ENCODE peak calls at places on chromosomes 1 and 21, in six cellular contexts. One of them, this sample, is unnamed.

GRCh38 chr1:118151312-118151937 is 33.6 kb downstream of the SPAG17 start:
- DNase-seq in Caco-2: peak
- DNase-seq in lower leg skin: no peak
- DNase-seq in uterus: peak
- DNase-seq in astrocyte of the spinal cord: peak
- DNase-seq in GM06990: peak
- DNase-seq in this sample: peak

GRCh38 chr1:11059166-11059989 is 440 bp downstream of the SRM start:
- DNase-seq in Caco-2: peak
- DNase-seq in lower leg skin: no peak
- DNase-seq in uterus: peak
- DNase-seq in astrocyte of the spinal cord: no peak
- DNase-seq in GM06990: no peak
- DNase-seq in this sample: no peak

GRCh38 chr1:169381162-169381561 is 13.2 kb downstream of the BLZF1 start:
- DNase-seq in Caco-2: no peak
- DNase-seq in lower leg skin: no peak
- DNase-seq in uterus: no peak
- DNase-seq in astrocyte of the spinal cord: no peak
- DNase-seq in GM06990: no peak
- DNase-seq in this sample: no peak

GRCh38 chr1:167683641-167684502 is 37.9 kb upstream of the MPZL1 start:
- DNase-seq in Caco-2: no peak
- DNase-seq in lower leg skin: no peak
- DNase-seq in uterus: no peak
- DNase-seq in astrocyte of the spinal cord: peak
- DNase-seq in GM06990: no peak
- DNase-seq in this sample: peak

GRCh38 chr1:231163831-231164427 is 2.1 kb downstream of the TRIM67 start:
- DNase-seq in Caco-2: no peak
- DNase-seq in lower leg skin: no peak
- DNase-seq in uterus: no peak
- DNase-seq in astrocyte of the spinal cord: no peak
- DNase-seq in GM06990: no peak
- DNase-seq in this sample: no peak

GRCh38 chr1:24929091-24929875 is 793 bp downstream of the RUNX3 start:
- DNase-seq in Caco-2: peak
- DNase-seq in lower leg skin: no peak
- DNase-seq in uterus: no peak
- DNase-seq in astrocyte of the spinal cord: no peak
- DNase-seq in GM06990: peak
- DNase-seq in this sample: no peak

GRCh38 chr1:204258213-204259115 is 44.7 kb upstream of the GOLT1A start:
- DNase-seq in Caco-2: peak
- DNase-seq in lower leg skin: no peak
- DNase-seq in uterus: peak
- DNase-seq in astrocyte of the spinal cord: peak
- DNase-seq in GM06990: no peak
- DNase-seq in this sample: peak

GRCh38 chr1:180228648-180229482 is 1.2 kb upstream of the LHX4 start:
- DNase-seq in Caco-2: peak
- DNase-seq in lower leg skin: no peak
- DNase-seq in uterus: no peak
- DNase-seq in astrocyte of the spinal cord: no peak
- DNase-seq in GM06990: peak
- DNase-seq in this sample: no peak

GRCh38 chr21:35540950-35541632 is 492.0 kb upstream of the RUNX1 start:
- DNase-seq in Caco-2: peak
- DNase-seq in lower leg skin: no peak
- DNase-seq in uterus: no peak
- DNase-seq in astrocyte of the spinal cord: peak
- DNase-seq in GM06990: no peak
- DNase-seq in this sample: peak

GRCh38 chr1:42733415-42734200 is 6.4 kb downstream of the CLDN19 start:
- DNase-seq in Caco-2: no peak
- DNase-seq in lower leg skin: peak
- DNase-seq in uterus: no peak
- DNase-seq in astrocyte of the spinal cord: no peak
- DNase-seq in GM06990: no peak
- DNase-seq in this sample: no peak

GRCh38 chr1:2398871-2399270 is 7.2 kb downstream of the RER1 start:
- DNase-seq in Caco-2: no peak
- DNase-seq in lower leg skin: no peak
- DNase-seq in uterus: no peak
- DNase-seq in astrocyte of the spinal cord: no peak
- DNase-seq in GM06990: no peak
- DNase-seq in this sample: no peak

GRCh38 chr1:201313086-201313485 is 29.8 kb downstream of the PKP1 start:
- DNase-seq in Caco-2: no peak
- DNase-seq in lower leg skin: no peak
- DNase-seq in uterus: no peak
- DNase-seq in astrocyte of the spinal cord: no peak
- DNase-seq in GM06990: no peak
- DNase-seq in this sample: no peak

GRCh38 chr1:236066828-236067386 is 2.0 kb upstream of the NID1 start:
- DNase-seq in Caco-2: no peak
- DNase-seq in lower leg skin: peak
- DNase-seq in uterus: peak
- DNase-seq in astrocyte of the spinal cord: no peak
- DNase-seq in GM06990: peak
- DNase-seq in this sample: no peak

GRCh38 chr1:228860911-228861829 is 125.9 kb downstream of the RHOU start:
- DNase-seq in Caco-2: peak
- DNase-seq in lower leg skin: peak
- DNase-seq in uterus: no peak
- DNase-seq in astrocyte of the spinal cord: peak
- DNase-seq in GM06990: no peak
- DNase-seq in this sample: peak

GRCh38 chr1:183200451-183200850 is 14.4 kb downstream of the LAMC2 start:
- DNase-seq in Caco-2: no peak
- DNase-seq in lower leg skin: no peak
- DNase-seq in uterus: no peak
- DNase-seq in astrocyte of the spinal cord: no peak
- DNase-seq in GM06990: no peak
- DNase-seq in this sample: no peak

GRCh38 chr1:21589618-21590017 is 79.5 kb downstream of the RAP1GAP start:
- DNase-seq in Caco-2: no peak
- DNase-seq in lower leg skin: no peak
- DNase-seq in uterus: no peak
- DNase-seq in astrocyte of the spinal cord: no peak
- DNase-seq in GM06990: no peak
- DNase-seq in this sample: no peak

GRCh38 chr1:200877839-200878551 is 5.2 kb downstream of the GPR25 start:
- DNase-seq in Caco-2: no peak
- DNase-seq in lower leg skin: peak
- DNase-seq in uterus: no peak
- DNase-seq in astrocyte of the spinal cord: no peak
- DNase-seq in GM06990: peak
- DNase-seq in this sample: no peak

GRCh38 chr21:37623689-37624088 is 257.1 kb downstream of the DYRK1A start:
- DNase-seq in Caco-2: no peak
- DNase-seq in lower leg skin: no peak
- DNase-seq in uterus: no peak
- DNase-seq in astrocyte of the spinal cord: no peak
- DNase-seq in GM06990: peak
- DNase-seq in this sample: no peak

GRCh38 chr1:117188268-117189108 is 22.2 kb downstream of the VTCN1 start:
- DNase-seq in Caco-2: no peak
- DNase-seq in lower leg skin: no peak
- DNase-seq in uterus: no peak
- DNase-seq in astrocyte of the spinal cord: no peak
- DNase-seq in GM06990: no peak
- DNase-seq in this sample: peak

GRCh38 chr1:6180215-6180577 is at the start of gene CHD5:
- DNase-seq in Caco-2: no peak
- DNase-seq in lower leg skin: no peak
- DNase-seq in uterus: no peak
- DNase-seq in astrocyte of the spinal cord: no peak
- DNase-seq in GM06990: no peak
- DNase-seq in this sample: no peak

GRCh38 chr1:207393610-207394009 is 60.5 kb upstream of the CR2 start:
- DNase-seq in Caco-2: no peak
- DNase-seq in lower leg skin: no peak
- DNase-seq in uterus: no peak
- DNase-seq in astrocyte of the spinal cord: peak
- DNase-seq in GM06990: no peak
- DNase-seq in this sample: peak

GRCh38 chr1:167601442-167602380 is 28.3 kb upstream of the RCSD1 start:
- DNase-seq in Caco-2: peak
- DNase-seq in lower leg skin: peak
- DNase-seq in uterus: peak
- DNase-seq in astrocyte of the spinal cord: peak
- DNase-seq in GM06990: no peak
- DNase-seq in this sample: no peak

GRCh38 chr1:61253059-61253735 is 170.8 kb downstream of the NFIA start:
- DNase-seq in Caco-2: no peak
- DNase-seq in lower leg skin: peak
- DNase-seq in uterus: peak
- DNase-seq in astrocyte of the spinal cord: peak
- DNase-seq in GM06990: no peak
- DNase-seq in this sample: peak

GRCh38 chr1:230243583-230244377 is 176.7 kb downstream of the GALNT2 start:
- DNase-seq in Caco-2: no peak
- DNase-seq in lower leg skin: no peak
- DNase-seq in uterus: no peak
- DNase-seq in astrocyte of the spinal cord: peak
- DNase-seq in GM06990: no peak
- DNase-seq in this sample: peak

GRCh38 chr1:44489481-44489880 is 84.4 kb downstream of the RNF220 start:
- DNase-seq in Caco-2: no peak
- DNase-seq in lower leg skin: no peak
- DNase-seq in uterus: no peak
- DNase-seq in astrocyte of the spinal cord: peak
- DNase-seq in GM06990: no peak
- DNase-seq in this sample: peak

GRCh38 chr21:34313116-34313515 is 50.7 kb upstream of the KCNE2 start:
- DNase-seq in Caco-2: no peak
- DNase-seq in lower leg skin: no peak
- DNase-seq in uterus: no peak
- DNase-seq in astrocyte of the spinal cord: no peak
- DNase-seq in GM06990: no peak
- DNase-seq in this sample: no peak

GRCh38 chr1:52032785-52033131 is 852 bp downstream of the KTI12 start:
- DNase-seq in Caco-2: peak
- DNase-seq in lower leg skin: no peak
- DNase-seq in uterus: peak
- DNase-seq in astrocyte of the spinal cord: peak
- DNase-seq in GM06990: peak
- DNase-seq in this sample: peak

GRCh38 chr1:119141020-119141424 is 569 bp upstream of the WARS2 start:
- DNase-seq in Caco-2: peak
- DNase-seq in lower leg skin: peak
- DNase-seq in uterus: peak
- DNase-seq in astrocyte of the spinal cord: no peak
- DNase-seq in GM06990: peak
- DNase-seq in this sample: peak

GRCh38 chr1:160748182-160748876 is 9.3 kb downstream of the SLAMF7 start:
- DNase-seq in Caco-2: no peak
- DNase-seq in lower leg skin: no peak
- DNase-seq in uterus: no peak
- DNase-seq in astrocyte of the spinal cord: peak
- DNase-seq in GM06990: no peak
- DNase-seq in this sample: peak

GRCh38 chr1:12229835-12230548 is at the start of gene VPS13D:
- DNase-seq in Caco-2: peak
- DNase-seq in lower leg skin: peak
- DNase-seq in uterus: peak
- DNase-seq in astrocyte of the spinal cord: peak
- DNase-seq in GM06990: peak
- DNase-seq in this sample: peak

GRCh38 chr21:37193006-37193405 is 74.1 kb downstream of the VPS26C start:
- DNase-seq in Caco-2: no peak
- DNase-seq in lower leg skin: no peak
- DNase-seq in uterus: no peak
- DNase-seq in astrocyte of the spinal cord: no peak
- DNase-seq in GM06990: no peak
- DNase-seq in this sample: no peak

GRCh38 chr1:70315782-70316181 is 38.7 kb downstream of the ANKRD13C start:
- DNase-seq in Caco-2: no peak
- DNase-seq in lower leg skin: no peak
- DNase-seq in uterus: no peak
- DNase-seq in astrocyte of the spinal cord: no peak
- DNase-seq in GM06990: no peak
- DNase-seq in this sample: no peak

GRCh38 chr1:150563340-150564038 is 14.3 kb downstream of the ADAMTSL4 start:
- DNase-seq in Caco-2: no peak
- DNase-seq in lower leg skin: no peak
- DNase-seq in uterus: peak
- DNase-seq in astrocyte of the spinal cord: peak
- DNase-seq in GM06990: peak
- DNase-seq in this sample: peak
- H3K4me3 ChIP-seq in Caco-2: no peak
- H3K4me3 ChIP-seq in lower leg skin: no peak
- H3K4me3 ChIP-seq in uterus: no peak
- H3K4me3 ChIP-seq in astrocyte of the spinal cord: no peak
- H3K4me3 ChIP-seq in GM06990: peak
- H3K4me3 ChIP-seq in this sample: no peak

GRCh38 chr21:28378026-28378425 is 614.7 kb downstream of the LTN1 start:
- DNase-seq in Caco-2: no peak
- DNase-seq in lower leg skin: no peak
- DNase-seq in uterus: no peak
- DNase-seq in astrocyte of the spinal cord: no peak
- DNase-seq in GM06990: no peak
- DNase-seq in this sample: no peak

GRCh38 chr21:28374881-28375280 is 617.8 kb downstream of the LTN1 start:
- DNase-seq in Caco-2: no peak
- DNase-seq in lower leg skin: no peak
- DNase-seq in uterus: no peak
- DNase-seq in astrocyte of the spinal cord: no peak
- DNase-seq in GM06990: no peak
- DNase-seq in this sample: no peak

GRCh38 chr21:28371713-28372112 is 621.0 kb downstream of the LTN1 start:
- DNase-seq in Caco-2: no peak
- DNase-seq in lower leg skin: no peak
- DNase-seq in uterus: no peak
- DNase-seq in astrocyte of the spinal cord: no peak
- DNase-seq in GM06990: no peak
- DNase-seq in this sample: no peak

GRCh38 chr21:28375708-28376385 is 616.8 kb downstream of the LTN1 start:
- DNase-seq in Caco-2: peak
- DNase-seq in lower leg skin: no peak
- DNase-seq in uterus: no peak
- DNase-seq in astrocyte of the spinal cord: peak
- DNase-seq in GM06990: no peak
- DNase-seq in this sample: peak
- TF ChIP-seq CTCF in Caco-2: no peak
- TF ChIP-seq CTCF in lower leg skin: no peak
- TF ChIP-seq CTCF in uterus: no peak
- TF ChIP-seq CTCF in astrocyte of the spinal cord: no peak
- TF ChIP-seq CTCF in GM06990: no peak
- TF ChIP-seq CTCF in this sample: no peak

GRCh38 chr1:48227165-48228013 is 4.9 kb downstream of the SLC5A9 start:
- DNase-seq in Caco-2: no peak
- DNase-seq in lower leg skin: no peak
- DNase-seq in uterus: no peak
- DNase-seq in astrocyte of the spinal cord: no peak
- DNase-seq in GM06990: no peak
- DNase-seq in this sample: no peak
- H3K4me3 ChIP-seq in Caco-2: no peak
- H3K4me3 ChIP-seq in lower leg skin: no peak
- H3K4me3 ChIP-seq in uterus: no peak
- H3K4me3 ChIP-seq in astrocyte of the spinal cord: no peak
- H3K4me3 ChIP-seq in GM06990: no peak
- H3K4me3 ChIP-seq in this sample: no peak

GRCh38 chr1:226549094-226549936 is 751 bp downstream of the STUM start:
- DNase-seq in Caco-2: no peak
- DNase-seq in lower leg skin: no peak
- DNase-seq in uterus: peak
- DNase-seq in astrocyte of the spinal cord: no peak
- DNase-seq in GM06990: no peak
- DNase-seq in this sample: no peak
- TF ChIP-seq CTCF in Caco-2: no peak
- TF ChIP-seq CTCF in lower leg skin: no peak
- TF ChIP-seq CTCF in uterus: no peak
- TF ChIP-seq CTCF in astrocyte of the spinal cord: no peak
- TF ChIP-seq CTCF in GM06990: no peak
- TF ChIP-seq CTCF in this sample: no peak

This sample was measured in fibroblast of mammary gland.